ENCODE peak calls at places on chromosomes 11 and 22, in six cellular contexts. S is memory B cell; C is ACHN; F is T-helper 2 cell; J is RCC 7860; Y is CD8-positive, alpha-beta T cell. E is an unnamed sample.

GRCh38 chr11:63510360-63511130 is 4.7 kb downstream of the LGALS12 start:
- DNase-seq in J (no peak), S (no peak), Y (no peak), F (no peak), C (no peak), E (no peak)

GRCh38 chr11:70661763-70662501 is 263.6 kb downstream of the CTTN start:
- DNase-seq in F (no peak), J (no peak), C (no peak), Y (no peak), S (no peak), E (no peak)

GRCh38 chr11:61375709-61376108 is 13.5 kb downstream of the TMEM138 start:
- DNase-seq in F (no peak), S (no peak), J (no peak), C (no peak), Y (no peak), E (no peak)

GRCh38 chr11:119254239-119254638 is 48.1 kb downstream of the CBL start:
- DNase-seq in C (no peak), S (no peak), Y (no peak), J (no peak), F (no peak), E (no peak)

GRCh38 chr11:118924591-118925585 is 838 bp downstream of the BCL9L start:
- DNase-seq in Y (peak), J (no peak), F (peak), C (peak), S (peak), E (peak)

GRCh38 chr11:129289350-129290040 is 86.2 kb upstream of the BARX2 start:
- DNase-seq in C (no peak), J (no peak), Y (no peak), F (no peak), S (no peak), E (no peak)

GRCh38 chr22:24076091-24076867 is 65.2 kb downstream of the CABIN1 start:
- DNase-seq in J (no peak), F (no peak), Y (no peak), C (no peak), S (no peak), E (no peak)

GRCh38 chr11:102783720-102784119 is 3.3 kb upstream of the MMP10 start:
- DNase-seq in C (no peak), F (no peak), S (no peak), Y (no peak), J (no peak), E (no peak)

GRCh38 chr11:64688534-64688982 is 34.4 kb downstream of the NRXN2 start:
- DNase-seq in F (peak), Y (peak), S (peak), J (peak), C (peak), E (peak)

E was measured in activated CD4-positive, alpha-beta T cell treated with anti-CD3 and anti-CD28 coated beads, Interleukin-2, amount 50 U/mL, for 1 hour.